ENCODE peak calls at places on chromosomes 12 and 14, in ten cellular contexts. One of them, this sample, is unnamed.

GRCh38 chr14:80202888-80203562 is 8.3 kb downstream of the DIO2 start:
- DNase-seq in AG09319: no peak
- DNase-seq in mesothelial cell of epicardium: no peak
- DNase-seq in AG10803: no peak
- DNase-seq in AG09309: no peak
- DNase-seq in fibroblast of pulmonary artery: peak; percentile 11
- DNase-seq in fibroblast of villous mesenchyme: no peak
- DNase-seq in GM13977: peak; percentile 14
- DNase-seq in suprapubic skin: no peak
- DNase-seq in osteocyte: no peak
- DNase-seq in this sample: no peak

GRCh38 chr14:103243764-103244737 is 90.0 kb upstream of the EIF5 start:
- DNase-seq in AG09319: no peak
- DNase-seq in mesothelial cell of epicardium: no peak
- DNase-seq in AG10803: no peak
- DNase-seq in AG09309: no peak
- DNase-seq in fibroblast of pulmonary artery: peak; percentile 16
- DNase-seq in fibroblast of villous mesenchyme: peak; percentile 73
- DNase-seq in GM13977: no peak
- DNase-seq in suprapubic skin: no peak
- DNase-seq in osteocyte: no peak
- DNase-seq in this sample: no peak

GRCh38 chr14:65164825-65165135 is 62.5 kb upstream of the MAX start:
- DNase-seq in AG09319: no peak
- DNase-seq in mesothelial cell of epicardium: no peak
- DNase-seq in AG10803: no peak
- DNase-seq in AG09309: no peak
- DNase-seq in fibroblast of pulmonary artery: no peak
- DNase-seq in fibroblast of villous mesenchyme: no peak
- DNase-seq in GM13977: no peak
- DNase-seq in suprapubic skin: no peak
- DNase-seq in osteocyte: no peak
- DNase-seq in this sample: peak; percentile 36

GRCh38 chr14:67734675-67735074 is 33.0 kb downstream of the RDH12 start:
- DNase-seq in AG09319: no peak
- DNase-seq in mesothelial cell of epicardium: no peak
- DNase-seq in AG10803: peak; percentile 2
- DNase-seq in AG09309: no peak
- DNase-seq in fibroblast of pulmonary artery: peak; percentile 56
- DNase-seq in fibroblast of villous mesenchyme: no peak
- DNase-seq in GM13977: no peak
- DNase-seq in suprapubic skin: no peak
- DNase-seq in osteocyte: no peak
- DNase-seq in this sample: no peak

GRCh38 chr14:51534623-51535022 is 117.1 kb upstream of the FRMD6 start:
- DNase-seq in AG09319: no peak
- DNase-seq in mesothelial cell of epicardium: no peak
- DNase-seq in AG10803: no peak
- DNase-seq in AG09309: no peak
- DNase-seq in fibroblast of pulmonary artery: peak; percentile 40
- DNase-seq in fibroblast of villous mesenchyme: peak; percentile 36
- DNase-seq in GM13977: no peak
- DNase-seq in suprapubic skin: no peak
- DNase-seq in osteocyte: no peak
- DNase-seq in this sample: no peak

GRCh38 chr12:120012067-120012621 is 23.1 kb downstream of the BICDL1 start:
- DNase-seq in AG09319: no peak
- DNase-seq in mesothelial cell of epicardium: no peak
- DNase-seq in AG10803: no peak
- DNase-seq in AG09309: no peak
- DNase-seq in fibroblast of pulmonary artery: peak; percentile 11
- DNase-seq in fibroblast of villous mesenchyme: peak; percentile 7
- DNase-seq in GM13977: peak; percentile 84
- DNase-seq in suprapubic skin: no peak
- DNase-seq in osteocyte: no peak
- DNase-seq in this sample: no peak

GRCh38 chr14:105087308-105087962 is 22.2 kb upstream of the GPR132 start:
- DNase-seq in AG09319: no peak
- DNase-seq in mesothelial cell of epicardium: no peak
- DNase-seq in AG10803: peak; percentile 62
- DNase-seq in AG09309: no peak
- DNase-seq in fibroblast of pulmonary artery: peak; percentile 42
- DNase-seq in fibroblast of villous mesenchyme: peak; percentile 72
- DNase-seq in GM13977: peak; percentile 84
- DNase-seq in suprapubic skin: peak; percentile 77
- DNase-seq in osteocyte: peak; percentile 87
- DNase-seq in this sample: peak; percentile 86

GRCh38 chr12:96719671-96720362 is 187.2 kb upstream of the NEDD1 start:
- DNase-seq in AG09319: peak; percentile 1
- DNase-seq in mesothelial cell of epicardium: no peak
- DNase-seq in AG10803: peak; percentile 11
- DNase-seq in AG09309: no peak
- DNase-seq in fibroblast of pulmonary artery: peak; percentile 23
- DNase-seq in fibroblast of villous mesenchyme: peak; percentile 65
- DNase-seq in GM13977: peak; percentile 67
- DNase-seq in suprapubic skin: no peak
- DNase-seq in osteocyte: no peak
- DNase-seq in this sample: no peak

GRCh38 chr12:12939888-12940287 is 12.1 kb downstream of the GPRC5D start:
- DNase-seq in AG09319: no peak
- DNase-seq in mesothelial cell of epicardium: no peak
- DNase-seq in AG10803: no peak
- DNase-seq in AG09309: no peak
- DNase-seq in fibroblast of pulmonary artery: no peak
- DNase-seq in fibroblast of villous mesenchyme: no peak
- DNase-seq in GM13977: no peak
- DNase-seq in suprapubic skin: no peak
- DNase-seq in osteocyte: no peak
- DNase-seq in this sample: no peak

GRCh38 chr14:31133133-31133532 is 74.5 kb downstream of the HECTD1 start:
- DNase-seq in AG09319: no peak
- DNase-seq in mesothelial cell of epicardium: no peak
- DNase-seq in AG10803: no peak
- DNase-seq in AG09309: no peak
- DNase-seq in fibroblast of pulmonary artery: no peak
- DNase-seq in fibroblast of villous mesenchyme: no peak
- DNase-seq in GM13977: no peak
- DNase-seq in suprapubic skin: no peak
- DNase-seq in osteocyte: no peak
- DNase-seq in this sample: no peak

GRCh38 chr12:45407188-45407850 is 191.4 kb downstream of the ANO6 start:
- DNase-seq in AG09319: no peak
- DNase-seq in mesothelial cell of epicardium: no peak
- DNase-seq in AG10803: no peak
- DNase-seq in AG09309: no peak
- DNase-seq in fibroblast of pulmonary artery: peak; percentile 35
- DNase-seq in fibroblast of villous mesenchyme: peak; percentile 87
- DNase-seq in GM13977: no peak
- DNase-seq in suprapubic skin: no peak
- DNase-seq in osteocyte: no peak
- DNase-seq in this sample: no peak

GRCh38 chr12:14256139-14256538 is 109.3 kb upstream of the ATF7IP start:
- DNase-seq in AG09319: no peak
- DNase-seq in mesothelial cell of epicardium: no peak
- DNase-seq in AG10803: peak; percentile 48
- DNase-seq in AG09309: no peak
- DNase-seq in fibroblast of pulmonary artery: peak; percentile 78
- DNase-seq in fibroblast of villous mesenchyme: no peak
- DNase-seq in GM13977: no peak
- DNase-seq in suprapubic skin: no peak
- DNase-seq in osteocyte: no peak
- DNase-seq in this sample: no peak

GRCh38 chr12:94678396-94678795 is 28.0 kb upstream of the TMCC3 start:
- DNase-seq in AG09319: no peak
- DNase-seq in mesothelial cell of epicardium: no peak
- DNase-seq in AG10803: no peak
- DNase-seq in AG09309: no peak
- DNase-seq in fibroblast of pulmonary artery: no peak
- DNase-seq in fibroblast of villous mesenchyme: no peak
- DNase-seq in GM13977: no peak
- DNase-seq in suprapubic skin: no peak
- DNase-seq in osteocyte: peak; percentile 27
- DNase-seq in this sample: no peak

GRCh38 chr14:51996148-51996746 is 6.9 kb downstream of the RTRAF start:
- DNase-seq in AG09319: peak; percentile 32
- DNase-seq in mesothelial cell of epicardium: no peak
- DNase-seq in AG10803: peak; percentile 60
- DNase-seq in AG09309: no peak
- DNase-seq in fibroblast of pulmonary artery: peak; percentile 85
- DNase-seq in fibroblast of villous mesenchyme: peak; percentile 75
- DNase-seq in GM13977: no peak
- DNase-seq in suprapubic skin: no peak
- DNase-seq in osteocyte: no peak
- DNase-seq in this sample: no peak

GRCh38 chr12:91818236-91819131 is 327.2 kb downstream of the BTG1 start:
- DNase-seq in AG09319: no peak
- DNase-seq in mesothelial cell of epicardium: no peak
- DNase-seq in AG10803: no peak
- DNase-seq in AG09309: no peak
- DNase-seq in fibroblast of pulmonary artery: no peak
- DNase-seq in fibroblast of villous mesenchyme: peak; percentile 19
- DNase-seq in GM13977: no peak
- DNase-seq in suprapubic skin: no peak
- DNase-seq in osteocyte: no peak
- DNase-seq in this sample: no peak

GRCh38 chr14:64705406-64706118 is 1.3 kb downstream of the PLEKHG3 start:
- DNase-seq in AG09319: no peak
- DNase-seq in mesothelial cell of epicardium: no peak
- DNase-seq in AG10803: peak; percentile 17
- DNase-seq in AG09309: no peak
- DNase-seq in fibroblast of pulmonary artery: no peak
- DNase-seq in fibroblast of villous mesenchyme: peak; percentile 63
- DNase-seq in GM13977: no peak
- DNase-seq in suprapubic skin: peak; percentile 77
- DNase-seq in osteocyte: no peak
- DNase-seq in this sample: no peak

GRCh38 chr14:21072102-21072501 is 2.0 kb downstream of the ARHGEF40 start:
- DNase-seq in AG09319: peak; percentile 64
- DNase-seq in mesothelial cell of epicardium: no peak
- DNase-seq in AG10803: peak; percentile 86
- DNase-seq in AG09309: no peak
- DNase-seq in fibroblast of pulmonary artery: peak; percentile 76
- DNase-seq in fibroblast of villous mesenchyme: peak; percentile 66
- DNase-seq in GM13977: peak; percentile 33
- DNase-seq in suprapubic skin: no peak
- DNase-seq in osteocyte: no peak
- DNase-seq in this sample: no peak
- TF ChIP-seq CTCF in AG09319: peak; percentile 18
- TF ChIP-seq CTCF in mesothelial cell of epicardium: no peak
- TF ChIP-seq CTCF in AG10803: peak; percentile 47
- TF ChIP-seq CTCF in AG09309: no peak
- TF ChIP-seq CTCF in fibroblast of pulmonary artery: peak; percentile 13
- TF ChIP-seq CTCF in fibroblast of villous mesenchyme: peak; percentile 4
- TF ChIP-seq CTCF in GM13977: no peak
- TF ChIP-seq CTCF in suprapubic skin: no peak
- TF ChIP-seq CTCF in osteocyte: peak; percentile 28
- TF ChIP-seq CTCF in this sample: no peak

GRCh38 chr14:25032092-25032784 is 17.7 kb downstream of the STXBP6 start:
- DNase-seq in AG09319: no peak
- DNase-seq in mesothelial cell of epicardium: no peak
- DNase-seq in AG10803: no peak
- DNase-seq in AG09309: no peak
- DNase-seq in fibroblast of pulmonary artery: no peak
- DNase-seq in fibroblast of villous mesenchyme: no peak
- DNase-seq in GM13977: no peak
- DNase-seq in suprapubic skin: no peak
- DNase-seq in osteocyte: no peak
- DNase-seq in this sample: no peak
- TF ChIP-seq CTCF in AG09319: no peak
- TF ChIP-seq CTCF in mesothelial cell of epicardium: no peak
- TF ChIP-seq CTCF in AG10803: peak; percentile 27
- TF ChIP-seq CTCF in AG09309: peak; percentile 24
- TF ChIP-seq CTCF in fibroblast of pulmonary artery: peak; percentile 30
- TF ChIP-seq CTCF in fibroblast of villous mesenchyme: peak; percentile 28
- TF ChIP-seq CTCF in GM13977: peak; percentile 43
- TF ChIP-seq CTCF in suprapubic skin: no peak
- TF ChIP-seq CTCF in osteocyte: peak; percentile 23
- TF ChIP-seq CTCF in this sample: no peak

DNA sequence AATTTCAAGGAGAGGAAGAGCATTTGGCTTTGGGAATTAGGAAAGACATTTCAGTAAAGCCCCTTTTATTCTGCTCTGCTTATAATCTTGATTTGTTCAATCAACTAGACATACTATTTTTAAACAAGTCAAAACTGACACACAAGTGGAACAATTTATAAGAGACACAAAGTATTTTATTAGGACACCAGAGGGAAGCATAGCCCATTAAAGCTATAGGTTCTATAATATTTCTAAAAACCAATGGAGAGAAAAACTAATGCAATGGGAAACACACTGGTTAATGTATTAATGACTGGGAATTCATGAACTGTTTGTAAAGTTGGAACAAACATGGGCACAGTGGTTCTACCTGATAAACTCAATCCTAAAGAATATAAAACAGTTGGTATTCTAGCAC is 15.3 kb upstream of the CERS5 start:
- DNase-seq in AG09319: no peak
- DNase-seq in mesothelial cell of epicardium: no peak
- DNase-seq in AG10803: no peak
- DNase-seq in AG09309: no peak
- DNase-seq in fibroblast of pulmonary artery: no peak
- DNase-seq in fibroblast of villous mesenchyme: no peak
- DNase-seq in GM13977: no peak
- DNase-seq in suprapubic skin: no peak
- DNase-seq in osteocyte: no peak
- DNase-seq in this sample: no peak
- TF ChIP-seq CTCF in AG09319: no peak
- TF ChIP-seq CTCF in mesothelial cell of epicardium: no peak
- TF ChIP-seq CTCF in AG10803: no peak
- TF ChIP-seq CTCF in AG09309: no peak
- TF ChIP-seq CTCF in fibroblast of pulmonary artery: no peak
- TF ChIP-seq CTCF in fibroblast of villous mesenchyme: no peak
- TF ChIP-seq CTCF in GM13977: no peak
- TF ChIP-seq CTCF in suprapubic skin: no peak
- TF ChIP-seq CTCF in osteocyte: peak; percentile 28
- TF ChIP-seq CTCF in this sample: no peak

DNA sequence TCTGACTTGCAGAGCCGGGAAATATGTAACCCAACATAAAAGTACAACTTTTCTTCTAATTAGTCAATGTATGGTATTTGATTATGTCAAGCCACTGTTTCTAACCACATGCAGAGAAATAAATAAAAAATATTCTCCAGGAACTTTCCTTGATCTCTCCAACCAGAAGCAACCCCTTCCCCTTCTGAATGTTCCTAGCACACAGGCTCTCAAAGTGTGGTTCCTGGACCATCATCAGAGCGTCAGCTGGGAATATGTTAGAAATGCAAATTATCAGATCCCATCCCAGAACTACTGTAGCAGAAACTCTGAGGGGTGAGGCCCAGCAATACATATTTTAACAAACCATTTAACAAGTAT is 21.0 kb upstream of the ITPR2 start:
- DNase-seq in AG09319: no peak
- DNase-seq in mesothelial cell of epicardium: no peak
- DNase-seq in AG10803: no peak
- DNase-seq in AG09309: no peak
- DNase-seq in fibroblast of pulmonary artery: no peak
- DNase-seq in fibroblast of villous mesenchyme: no peak
- DNase-seq in GM13977: no peak
- DNase-seq in suprapubic skin: no peak
- DNase-seq in osteocyte: no peak
- DNase-seq in this sample: no peak
- TF ChIP-seq CTCF in AG09319: no peak
- TF ChIP-seq CTCF in mesothelial cell of epicardium: no peak
- TF ChIP-seq CTCF in AG10803: no peak
- TF ChIP-seq CTCF in AG09309: no peak
- TF ChIP-seq CTCF in fibroblast of pulmonary artery: no peak
- TF ChIP-seq CTCF in fibroblast of villous mesenchyme: no peak
- TF ChIP-seq CTCF in GM13977: no peak
- TF ChIP-seq CTCF in suprapubic skin: no peak
- TF ChIP-seq CTCF in osteocyte: no peak
- TF ChIP-seq CTCF in this sample: no peak